ENCODE peak calls at places on chromosomes 4 and X, in ten cellular contexts. One of them, this sample, is unnamed.

GRCh38 chrX:70433848-70434351 is 10.7 kb upstream of the DLG3 start:
- DNase-seq in A549: peak; percentile 53
- DNase-seq in ovary: peak; percentile 54
- DNase-seq in GM12878: no peak
- DNase-seq in upper lobe of left lung: peak; percentile 90
- DNase-seq in stomach: peak; percentile 82
- DNase-seq in SK-N-SH: peak; percentile 79
- DNase-seq in tibial nerve: peak; percentile 44
- DNase-seq in suprapubic skin: peak; percentile 83
- DNase-seq in transverse colon: peak; percentile 83
- DNase-seq in this sample: peak; percentile 85

GRCh38 chr4:12459126-12459525 is 1025.0 kb downstream of the RAB28 start:
- DNase-seq in A549: no peak
- DNase-seq in ovary: no peak
- DNase-seq in GM12878: no peak
- DNase-seq in upper lobe of left lung: no peak
- DNase-seq in stomach: no peak
- DNase-seq in SK-N-SH: no peak
- DNase-seq in tibial nerve: no peak
- DNase-seq in suprapubic skin: no peak
- DNase-seq in transverse colon: no peak
- DNase-seq in this sample: no peak

GRCh38 chr4:17633600-17633999 is 19.2 kb downstream of the MED28 start:
- DNase-seq in A549: no peak
- DNase-seq in ovary: no peak
- DNase-seq in GM12878: no peak
- DNase-seq in upper lobe of left lung: peak; percentile 27
- DNase-seq in stomach: no peak
- DNase-seq in SK-N-SH: no peak
- DNase-seq in tibial nerve: no peak
- DNase-seq in suprapubic skin: no peak
- DNase-seq in transverse colon: no peak
- DNase-seq in this sample: no peak

GRCh38 chr4:186307497-186307896 is 41.5 kb downstream of the F11 start:
- DNase-seq in A549: no peak
- DNase-seq in ovary: no peak
- DNase-seq in GM12878: no peak
- DNase-seq in upper lobe of left lung: no peak
- DNase-seq in stomach: no peak
- DNase-seq in SK-N-SH: no peak
- DNase-seq in tibial nerve: no peak
- DNase-seq in suprapubic skin: no peak
- DNase-seq in transverse colon: no peak
- DNase-seq in this sample: no peak

GRCh38 chr4:158750379-158750778 is 18.4 kb upstream of the FNIP2 start:
- DNase-seq in A549: no peak
- DNase-seq in ovary: no peak
- DNase-seq in GM12878: no peak
- DNase-seq in upper lobe of left lung: no peak
- DNase-seq in stomach: no peak
- DNase-seq in SK-N-SH: no peak
- DNase-seq in tibial nerve: no peak
- DNase-seq in suprapubic skin: no peak
- DNase-seq in transverse colon: no peak
- DNase-seq in this sample: no peak

GRCh38 chr4:7234355-7235029 is 42.2 kb downstream of the SORCS2 start:
- DNase-seq in A549: no peak
- DNase-seq in ovary: no peak
- DNase-seq in GM12878: no peak
- DNase-seq in upper lobe of left lung: peak; percentile 75
- DNase-seq in stomach: no peak
- DNase-seq in SK-N-SH: no peak
- DNase-seq in tibial nerve: no peak
- DNase-seq in suprapubic skin: no peak
- DNase-seq in transverse colon: no peak
- DNase-seq in this sample: no peak

GRCh38 chrX:140500427-140500826 is 4.4 kb downstream of the SOX3 start:
- DNase-seq in A549: no peak
- DNase-seq in ovary: no peak
- DNase-seq in GM12878: no peak
- DNase-seq in upper lobe of left lung: no peak
- DNase-seq in stomach: no peak
- DNase-seq in SK-N-SH: no peak
- DNase-seq in tibial nerve: no peak
- DNase-seq in suprapubic skin: no peak
- DNase-seq in transverse colon: no peak
- DNase-seq in this sample: no peak

GRCh38 chrX:46279925-46280313 is 265.3 kb downstream of the ZNF674 start:
- DNase-seq in A549: no peak
- DNase-seq in ovary: no peak
- DNase-seq in GM12878: no peak
- DNase-seq in upper lobe of left lung: no peak
- DNase-seq in stomach: no peak
- DNase-seq in SK-N-SH: no peak
- DNase-seq in tibial nerve: no peak
- DNase-seq in suprapubic skin: no peak
- DNase-seq in transverse colon: no peak
- DNase-seq in this sample: no peak

GRCh38 chr4:41632481-41633073 is 94.6 kb downstream of the LIMCH1 start:
- DNase-seq in A549: no peak
- DNase-seq in ovary: no peak
- DNase-seq in GM12878: no peak
- DNase-seq in upper lobe of left lung: no peak
- DNase-seq in stomach: no peak
- DNase-seq in SK-N-SH: no peak
- DNase-seq in tibial nerve: no peak
- DNase-seq in suprapubic skin: no peak
- DNase-seq in transverse colon: no peak
- DNase-seq in this sample: no peak

GRCh38 chr4:166324321-166324720 is 451.3 kb downstream of the TLL1 start:
- DNase-seq in A549: no peak
- DNase-seq in ovary: no peak
- DNase-seq in GM12878: no peak
- DNase-seq in upper lobe of left lung: no peak
- DNase-seq in stomach: no peak
- DNase-seq in SK-N-SH: peak; percentile 3
- DNase-seq in tibial nerve: no peak
- DNase-seq in suprapubic skin: no peak
- DNase-seq in transverse colon: peak; percentile 29
- DNase-seq in this sample: no peak

GRCh38 chrX:25721564-25721963 is 416.6 kb upstream of the MAGEB18 start:
- DNase-seq in A549: no peak
- DNase-seq in ovary: no peak
- DNase-seq in GM12878: no peak
- DNase-seq in upper lobe of left lung: no peak
- DNase-seq in stomach: no peak
- DNase-seq in SK-N-SH: no peak
- DNase-seq in tibial nerve: no peak
- DNase-seq in suprapubic skin: no peak
- DNase-seq in transverse colon: no peak
- DNase-seq in this sample: no peak

GRCh38 chr4:177706916-177707315 is 264.7 kb upstream of the AGA start:
- DNase-seq in A549: no peak
- DNase-seq in ovary: no peak
- DNase-seq in GM12878: no peak
- DNase-seq in upper lobe of left lung: no peak
- DNase-seq in stomach: no peak
- DNase-seq in SK-N-SH: no peak
- DNase-seq in tibial nerve: no peak
- DNase-seq in suprapubic skin: no peak
- DNase-seq in transverse colon: no peak
- DNase-seq in this sample: no peak

GRCh38 chr4:65046496-65047101 is 623.7 kb downstream of the EPHA5 start:
- DNase-seq in A549: no peak
- DNase-seq in ovary: no peak
- DNase-seq in GM12878: no peak
- DNase-seq in upper lobe of left lung: no peak
- DNase-seq in stomach: no peak
- DNase-seq in SK-N-SH: no peak
- DNase-seq in tibial nerve: no peak
- DNase-seq in suprapubic skin: no peak
- DNase-seq in transverse colon: no peak
- DNase-seq in this sample: no peak

GRCh38 chr4:83083925-83084475 is 30.5 kb downstream of the PLAC8 start:
- DNase-seq in A549: no peak
- DNase-seq in ovary: no peak
- DNase-seq in GM12878: no peak
- DNase-seq in upper lobe of left lung: no peak
- DNase-seq in stomach: no peak
- DNase-seq in SK-N-SH: no peak
- DNase-seq in tibial nerve: no peak
- DNase-seq in suprapubic skin: no peak
- DNase-seq in transverse colon: peak; percentile 32
- DNase-seq in this sample: no peak

GRCh38 chr4:7759221-7759620 is 180.4 kb downstream of the AFAP1 start:
- DNase-seq in A549: no peak
- DNase-seq in ovary: no peak
- DNase-seq in GM12878: no peak
- DNase-seq in upper lobe of left lung: no peak
- DNase-seq in stomach: no peak
- DNase-seq in SK-N-SH: no peak
- DNase-seq in tibial nerve: no peak
- DNase-seq in suprapubic skin: no peak
- DNase-seq in transverse colon: no peak
- DNase-seq in this sample: no peak

DNA sequence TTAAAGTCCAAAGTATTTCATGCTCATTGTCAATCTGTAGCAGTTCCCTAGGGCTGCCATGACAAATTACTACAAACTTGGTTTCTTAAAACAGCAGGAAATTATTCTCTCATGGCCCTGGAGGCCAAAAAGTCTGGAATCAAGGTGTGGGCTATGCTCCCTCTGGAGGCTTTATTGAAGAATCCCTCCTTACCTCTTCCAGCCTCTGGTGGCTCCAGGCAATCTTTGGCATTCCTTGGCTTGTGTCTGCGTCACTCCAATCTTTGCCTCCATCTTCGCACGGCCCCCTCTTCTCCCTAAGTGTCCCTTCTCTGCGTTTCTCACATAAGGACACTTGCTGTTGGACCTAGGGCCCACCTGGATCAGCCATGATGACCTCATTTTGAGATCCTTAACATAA is 170.4 kb downstream of the SMIM20 start:
- DNase-seq in A549: no peak
- DNase-seq in ovary: no peak
- DNase-seq in GM12878: no peak
- DNase-seq in upper lobe of left lung: no peak
- DNase-seq in stomach: no peak
- DNase-seq in SK-N-SH: no peak
- DNase-seq in tibial nerve: no peak
- DNase-seq in suprapubic skin: no peak
- DNase-seq in transverse colon: no peak
- DNase-seq in this sample: no peak
- TF ChIP-seq CTCF in A549: no peak
- TF ChIP-seq CTCF in ovary: no peak
- TF ChIP-seq CTCF in GM12878: no peak
- TF ChIP-seq CTCF in upper lobe of left lung: no peak
- TF ChIP-seq CTCF in stomach: no peak
- TF ChIP-seq CTCF in SK-N-SH: no peak
- TF ChIP-seq CTCF in tibial nerve: no peak
- TF ChIP-seq CTCF in suprapubic skin: no peak
- TF ChIP-seq CTCF in transverse colon: no peak
- TF ChIP-seq CTCF in this sample: no peak

DNA sequence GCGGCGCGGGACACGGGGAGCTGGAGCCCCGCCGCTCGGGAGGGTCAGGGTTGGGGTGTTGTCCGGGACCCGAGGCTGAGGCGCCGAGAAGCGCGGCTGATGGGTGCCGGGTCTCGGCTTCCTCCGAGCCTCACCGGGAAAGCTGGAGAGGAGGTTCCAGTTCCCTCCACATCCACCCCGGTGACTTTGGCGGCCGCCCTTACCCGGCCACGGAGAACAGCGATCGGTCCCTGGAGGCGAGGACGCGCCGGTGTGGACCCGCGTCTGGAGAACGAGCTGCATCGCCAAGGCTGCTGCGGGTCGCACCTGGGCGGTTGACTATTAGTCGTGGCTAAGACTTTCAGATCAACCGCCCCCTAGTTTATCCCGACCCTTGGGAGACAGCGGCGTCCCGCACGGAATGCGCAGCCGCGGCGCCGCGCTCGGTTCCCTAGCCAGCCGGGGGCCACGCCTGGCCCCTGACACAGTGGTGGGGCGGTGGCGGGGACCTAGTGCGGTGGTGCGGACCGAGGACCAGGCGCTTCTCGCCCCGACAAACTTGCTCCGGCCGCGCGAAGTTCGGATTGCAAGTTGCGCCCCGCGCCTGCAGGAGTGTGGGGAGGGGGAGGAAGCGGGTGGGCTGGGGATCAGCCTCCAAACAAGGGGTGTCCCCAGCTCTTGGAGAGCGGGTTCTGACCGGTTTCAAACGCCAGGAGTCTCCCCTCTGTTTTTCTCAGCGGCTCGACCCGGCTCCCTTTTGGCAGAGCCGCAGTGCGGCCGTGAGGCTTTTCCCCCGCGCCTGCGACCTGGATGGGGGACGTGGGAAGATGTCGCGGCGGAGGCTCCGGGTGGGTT is 540 bp downstream of the FHDC1 start:
- DNase-seq in A549: peak; percentile 22
- DNase-seq in ovary: no peak
- DNase-seq in GM12878: no peak
- DNase-seq in upper lobe of left lung: peak; percentile 88
- DNase-seq in stomach: peak; percentile 57
- DNase-seq in SK-N-SH: peak; percentile 81
- DNase-seq in tibial nerve: no peak
- DNase-seq in suprapubic skin: peak; percentile 84
- DNase-seq in transverse colon: peak; percentile 56
- DNase-seq in this sample: no peak
- TF ChIP-seq EP300 in A549: no peak
- TF ChIP-seq EP300 in ovary: no peak
- TF ChIP-seq EP300 in GM12878: no peak
- TF ChIP-seq EP300 in upper lobe of left lung: no peak
- TF ChIP-seq EP300 in stomach: no peak
- TF ChIP-seq EP300 in SK-N-SH: no peak
- TF ChIP-seq EP300 in tibial nerve: no peak
- TF ChIP-seq EP300 in suprapubic skin: no peak
- TF ChIP-seq EP300 in transverse colon: no peak
- TF ChIP-seq EP300 in this sample: no peak

GRCh38 chrX:30593435-30594200 is 16.1 kb upstream of the TASL start:
- DNase-seq in A549: no peak
- DNase-seq in ovary: no peak
- DNase-seq in GM12878: no peak
- DNase-seq in upper lobe of left lung: no peak
- DNase-seq in stomach: no peak
- DNase-seq in SK-N-SH: no peak
- DNase-seq in tibial nerve: no peak
- DNase-seq in suprapubic skin: no peak
- DNase-seq in transverse colon: peak; percentile 29
- DNase-seq in this sample: no peak
- TF ChIP-seq CTCF in A549: no peak
- TF ChIP-seq CTCF in ovary: no peak
- TF ChIP-seq CTCF in GM12878: peak; percentile 57
- TF ChIP-seq CTCF in upper lobe of left lung: no peak
- TF ChIP-seq CTCF in stomach: no peak
- TF ChIP-seq CTCF in SK-N-SH: no peak
- TF ChIP-seq CTCF in tibial nerve: no peak
- TF ChIP-seq CTCF in suprapubic skin: no peak
- TF ChIP-seq CTCF in transverse colon: no peak
- TF ChIP-seq CTCF in this sample: no peak

DNA sequence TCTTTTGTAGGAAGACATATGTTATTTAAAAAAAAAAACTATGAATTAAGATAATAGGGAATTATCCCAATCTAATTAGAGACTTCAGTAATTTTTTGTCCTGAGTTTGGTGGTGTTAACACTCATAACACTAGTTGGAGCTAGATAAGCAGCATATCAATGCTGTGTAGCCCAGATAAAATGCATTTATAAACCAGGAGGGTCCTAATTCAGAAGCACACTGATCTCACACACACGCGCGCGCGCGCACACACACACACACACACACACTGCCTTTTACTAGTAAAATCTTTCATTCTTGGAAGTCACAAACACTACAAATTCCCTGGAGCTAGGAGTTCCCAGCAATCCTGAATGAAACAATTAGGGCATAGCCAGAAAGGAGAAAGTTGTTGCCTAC is 3.2 kb downstream of the UNC5C start:
- DNase-seq in A549: no peak
- DNase-seq in ovary: no peak
- DNase-seq in GM12878: no peak
- DNase-seq in upper lobe of left lung: peak; percentile 55
- DNase-seq in stomach: no peak
- DNase-seq in SK-N-SH: no peak
- DNase-seq in tibial nerve: no peak
- DNase-seq in suprapubic skin: no peak
- DNase-seq in transverse colon: no peak
- DNase-seq in this sample: no peak
- TF ChIP-seq EP300 in A549: no peak
- TF ChIP-seq EP300 in ovary: no peak
- TF ChIP-seq EP300 in GM12878: no peak
- TF ChIP-seq EP300 in upper lobe of left lung: no peak
- TF ChIP-seq EP300 in stomach: no peak
- TF ChIP-seq EP300 in SK-N-SH: no peak
- TF ChIP-seq EP300 in tibial nerve: no peak
- TF ChIP-seq EP300 in suprapubic skin: no peak
- TF ChIP-seq EP300 in transverse colon: no peak
- TF ChIP-seq EP300 in this sample: no peak

This sample was measured in sigmoid colon.